ENCODE peak calls at places on chromosomes 2 and 18, in six cellular contexts. D is thyroid gland, C is A549, E is transverse colon, Q is tibial nerve, N is uterus. S is an unnamed sample.
A peak's percentile ranks its signal among the peaks of the same experiment; 100 is the strongest.

GRCh38 chr2:154457291-154457690 is 241.2 kb upstream of the KCNJ3 start:
- DNase-seq in D (no peak), C (no peak), E (no peak), Q (no peak), N (no peak), S (no peak)

GRCh38 chr18:44837491-44838185 is 156.9 kb downstream of the SETBP1 start:
- DNase-seq in D (no peak), C (no peak), E (no peak), Q (no peak), N (no peak), S (no peak)

GRCh38 chr18:37441821-37442220 is 123.8 kb downstream of the CELF4 start:
- DNase-seq in D (no peak), C (no peak), E (no peak), Q (no peak), N (no peak), S (no peak)

GRCh38 chr2:97957432-97958183 is 38.1 kb downstream of the TMEM131 start:
- DNase-seq in D (peak; percentile 64), C (no peak), E (no peak), Q (no peak), N (no peak), S (no peak)

GRCh38 chr18:23967321-23968089 is 47.0 kb upstream of the TTC39C start:
- DNase-seq in D (no peak), C (no peak), E (no peak), Q (no peak), N (no peak), S (no peak)

GRCh38 chr2:132804045-132804444 is 134.0 kb upstream of the LYPD1 start:
- DNase-seq in D (no peak), C (no peak), E (no peak), Q (no peak), N (no peak), S (peak; percentile 25)

GRCh38 chr2:16621348-16621747 is 44.3 kb downstream of the CYRIA start:
- DNase-seq in D (no peak), C (no peak), E (no peak), Q (no peak), N (no peak), S (no peak)

GRCh38 chr2:165621086-165621560 is 151.6 kb downstream of the CSRNP3 start:
- DNase-seq in D (peak; percentile 56), C (no peak), E (no peak), Q (no peak), N (no peak), S (peak; percentile 37)

GRCh38 chr2:120661551-120661950 is 74.1 kb upstream of the GLI2 start:
- DNase-seq in D (no peak), C (no peak), E (no peak), Q (peak; percentile 35), N (no peak), S (peak; percentile 88)

GRCh38 chr2:183028108-183028507 is 10.1 kb downstream of the NCKAP1 start:
- DNase-seq in D (no peak), C (no peak), E (no peak), Q (no peak), N (no peak), S (no peak)

GRCh38 chr2:176096986-176097819 is 2.4 kb upstream of the HOXD12 start:
- DNase-seq in D (peak; percentile 70), C (peak; percentile 81), E (peak; percentile 72), Q (peak; percentile 48), N (peak; percentile 65), S (peak; percentile 69)
- TF ChIP-seq CTCF in D (peak; percentile 67), C (peak; percentile 88), E (peak; percentile 88), Q (peak; percentile 74), N (peak; percentile 76), S (peak; percentile 48)

GRCh38 chr2:73987948-73988700 is 3.4 kb downstream of the TET3 start:
- DNase-seq in D (peak; percentile 74), C (no peak), E (no peak), Q (no peak), N (no peak), S (no peak)

GRCh38 chr2:73992036-73992435 is 7.3 kb downstream of the TET3 start:
- DNase-seq in D (no peak), C (no peak), E (no peak), Q (no peak), N (no peak), S (no peak)

GRCh38 chr2:73993376-73993775 is 8.7 kb downstream of the TET3 start:
- DNase-seq in D (no peak), C (no peak), E (no peak), Q (no peak), N (no peak), S (no peak)

GRCh38 chr2:73989972-73990371 is 5.3 kb downstream of the TET3 start:
- DNase-seq in D (no peak), C (no peak), E (no peak), Q (no peak), N (no peak), S (no peak)

DNA sequence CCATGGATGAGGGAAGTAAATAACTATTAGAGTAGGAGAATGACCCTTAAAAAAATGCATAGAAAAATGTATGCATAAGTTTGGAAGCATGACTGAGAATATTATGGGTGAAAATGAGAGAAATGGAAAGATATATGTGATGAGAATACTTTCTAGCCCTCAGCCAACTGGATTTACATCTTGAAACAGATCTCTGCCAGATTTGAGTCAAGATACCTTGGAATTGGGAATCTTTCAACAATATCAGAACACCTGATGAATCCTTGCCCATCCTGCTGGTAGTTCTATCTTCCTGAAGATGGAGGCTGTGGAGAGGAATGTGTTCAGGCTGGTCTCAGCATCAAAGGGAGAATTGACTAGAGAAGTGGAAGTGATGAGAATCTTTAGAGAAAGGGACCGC is 5.8 kb downstream of the TET3 start:
- DNase-seq in D (no peak), C (no peak), E (no peak), Q (no peak), N (no peak), S (no peak)
- H3K4me1 ChIP-seq in D (peaks cover 50% of the 10 kb centered on the region), C (peaks cover 42% of the 10 kb centered on the region), E (peaks cover 39% of the 10 kb centered on the region), Q (peaks cover 20% of the 10 kb centered on the region), N (no peaks in the 10 kb centered on the region), S (no peaks in the 10 kb centered on the region)

DNA sequence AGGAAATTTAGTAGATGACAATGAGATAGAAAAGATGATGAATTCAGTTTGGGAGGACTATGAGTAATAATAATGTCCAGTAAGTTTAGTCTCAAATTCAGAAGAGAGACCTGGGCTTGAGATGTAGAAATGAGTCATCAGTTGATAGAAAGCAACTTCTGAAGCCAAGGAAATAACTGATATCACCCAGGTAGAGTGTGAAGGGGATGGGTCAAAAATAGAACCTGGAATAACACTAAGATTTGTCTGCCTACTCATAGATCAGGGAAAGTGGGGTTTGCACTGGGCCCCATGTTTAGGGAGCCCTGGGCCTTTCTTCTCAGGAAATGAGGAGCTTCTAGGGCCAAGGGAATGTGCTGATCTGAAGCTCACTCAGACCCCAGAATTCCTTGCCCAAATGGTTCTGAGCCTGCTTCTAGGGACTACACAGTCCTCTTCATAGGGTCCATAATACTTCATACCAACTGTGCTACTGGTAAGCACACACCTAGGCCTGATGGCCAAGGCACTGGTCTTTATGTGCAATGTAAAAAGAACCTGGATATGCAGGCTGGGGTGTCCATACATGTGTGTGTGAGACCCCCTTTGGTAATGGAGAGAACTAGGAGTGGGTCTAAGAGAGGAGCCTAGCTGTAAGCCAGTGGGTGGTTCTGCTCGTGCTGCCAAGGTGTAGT is 141.2 kb downstream of the IKZF2 start:
- DNase-seq in D (no peak), C (no peak), E (no peak), Q (no peak), N (no peak), S (no peak)
- TF ChIP-seq POLR2A in D (no peak), C (no peak), E (no peak), Q (no peak), N (no peak), S (no peak)

DNA sequence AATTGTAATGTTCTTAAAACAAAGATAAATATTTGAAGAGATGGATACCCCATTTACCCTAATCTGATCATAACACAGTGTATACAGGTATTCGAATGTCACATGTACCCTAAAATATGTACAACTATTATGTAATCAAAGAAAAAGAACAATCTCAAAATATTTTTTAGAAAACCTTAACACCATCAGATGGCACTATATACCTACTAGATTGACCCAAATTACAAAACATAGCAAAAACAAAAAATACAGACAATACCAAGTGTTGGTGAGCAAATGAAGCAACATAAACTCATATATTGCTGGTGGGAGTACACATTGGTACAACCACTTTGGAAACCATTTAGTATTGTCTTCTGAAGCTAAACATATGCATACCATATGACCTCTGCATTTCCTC is 55.6 kb downstream of the GDF7 start:
- DNase-seq in D (no peak), C (no peak), E (no peak), Q (no peak), N (no peak), S (no peak)
- TF ChIP-seq CTCF in D (no peak), C (peak; percentile 20), E (no peak), Q (no peak), N (no peak), S (no peak)

GRCh38 chr18:62663731-62664336 is 51.5 kb upstream of the PHLPP1 start:
- DNase-seq in D (no peak), C (no peak), E (no peak), Q (no peak), N (no peak), S (no peak)

GRCh38 chr18:62658028-62658427 is 57.3 kb upstream of the PHLPP1 start:
- DNase-seq in D (no peak), C (no peak), E (no peak), Q (no peak), N (no peak), S (no peak)

GRCh38 chr18:62659698-62660097 is 55.6 kb upstream of the PHLPP1 start:
- DNase-seq in D (no peak), C (no peak), E (no peak), Q (no peak), N (no peak), S (no peak)

GRCh38 chr18:62662799-62663173 is 52.6 kb upstream of the PHLPP1 start:
- DNase-seq in D (no peak), C (no peak), E (no peak), Q (no peak), N (no peak), S (no peak)

GRCh38 chr18:62660741-62661140 is 54.6 kb upstream of the PHLPP1 start:
- DNase-seq in D (no peak), C (no peak), E (no peak), Q (no peak), N (no peak), S (no peak)
- H3K4me1 ChIP-seq in D (no peaks in the 10 kb centered on the region), C (peaks cover 3% of the 10 kb centered on the region), E (no peaks in the 10 kb centered on the region), Q (no peaks in the 10 kb centered on the region), N (no peaks in the 10 kb centered on the region), S (no peaks in the 10 kb centered on the region)